ENCODE peak calls at places on chromosomes 3 and 15, in ten cellular contexts. Z is psoas muscle; C is stomach; Y is heart left ventricle; E is cardiac muscle cell; Q is Peyer's patch; I is left lung; U is tibial nerve; O is CD8-positive, alpha-beta T cell; G is neural progenitor cell. A is an unnamed sample.
A peak's percentile ranks its signal among the peaks of the same experiment; 100 is the strongest.

GRCh38 chr15:25416693-25417092 is 22.1 kb downstream of the UBE3A start:
- DNase-seq in Z (no peak), C (no peak), Y (no peak), E (no peak), Q (no peak), I (no peak), U (no peak), O (no peak), G (peak; percentile 34), A (no peak)

GRCh38 chr3:54951405-54951804 is 23.5 kb upstream of the LRTM1 start:
- DNase-seq in Z (peak; percentile 92), C (peak; percentile 37), Y (peak; percentile 87), E (peak; percentile 92), Q (peak; percentile 59), I (peak; percentile 79), U (peak; percentile 50), O (no peak), G (peak; percentile 74), A (no peak)

GRCh38 chr15:48674876-48675275 is 29.4 kb upstream of the FBN1 start:
- DNase-seq in Z (no peak), C (no peak), Y (no peak), E (peak; percentile 64), Q (no peak), I (no peak), U (no peak), O (no peak), G (no peak), A (no peak)

GRCh38 chr3:23402728-23403505 is 199.8 kb downstream of the UBE2E2 start:
- DNase-seq in Z (no peak), C (no peak), Y (no peak), E (no peak), Q (no peak), I (no peak), U (no peak), O (no peak), G (no peak), A (no peak)

GRCh38 chr3:98986073-98986472 is 84.6 kb upstream of the DCBLD2 start:
- DNase-seq in Z (no peak), C (no peak), Y (no peak), E (peak; percentile 72), Q (no peak), I (no peak), U (no peak), O (no peak), G (peak; percentile 79), A (no peak)

GRCh38 chr15:38707802-38708671 is 143.4 kb upstream of the RASGRP1 start:
- DNase-seq in Z (no peak), C (peak; percentile 31), Y (no peak), E (peak; percentile 76), Q (peak; percentile 70), I (no peak), U (peak; percentile 56), O (no peak), G (peak; percentile 71), A (no peak)

GRCh38 chr3:141413387-141414140 is 45.3 kb downstream of the ZBTB38 start:
- DNase-seq in Z (no peak), C (no peak), Y (no peak), E (no peak), Q (no peak), I (no peak), U (no peak), O (peak; percentile 47), G (no peak), A (no peak)

GRCh38 chr3:126194713-126195305 is 14.4 kb upstream of the ALDH1L1 start:
- DNase-seq in Z (no peak), C (no peak), Y (no peak), E (no peak), Q (no peak), I (no peak), U (no peak), O (no peak), G (peak; percentile 68), A (no peak)

GRCh38 chr15:41933771-41934170 is 38.6 kb downstream of the EHD4 start:
- DNase-seq in Z (no peak), C (peak; percentile 61), Y (no peak), E (no peak), Q (peak; percentile 70), I (no peak), U (no peak), O (no peak), G (no peak), A (peak; percentile 82)

GRCh38 chr3:31035681-31036080 is 141.2 kb upstream of the GADL1 start:
- DNase-seq in Z (no peak), C (no peak), Y (no peak), E (no peak), Q (no peak), I (no peak), U (no peak), O (no peak), G (no peak), A (no peak)

GRCh38 chr15:55532944-55533343 is 24.9 kb upstream of the DNAAF4 start:
- DNase-seq in Z (no peak), C (no peak), Y (no peak), E (no peak), Q (no peak), I (no peak), U (no peak), O (no peak), G (no peak), A (no peak)

GRCh38 chr15:55535436-55535835 is 27.4 kb upstream of the DNAAF4 start:
- DNase-seq in Z (no peak), C (no peak), Y (no peak), E (no peak), Q (no peak), I (no peak), U (no peak), O (no peak), G (no peak), A (no peak)

GRCh38 chr15:55526559-55527036 is 18.6 kb upstream of the DNAAF4 start:
- DNase-seq in Z (no peak), C (no peak), Y (no peak), E (peak; percentile 84), Q (no peak), I (no peak), U (no peak), O (no peak), G (peak; percentile 63), A (no peak)

GRCh38 chr15:55527150-55527549 is 19.1 kb upstream of the DNAAF4 start:
- DNase-seq in Z (no peak), C (no peak), Y (no peak), E (no peak), Q (no peak), I (no peak), U (no peak), O (no peak), G (peak; percentile 21), A (no peak)

DNA sequence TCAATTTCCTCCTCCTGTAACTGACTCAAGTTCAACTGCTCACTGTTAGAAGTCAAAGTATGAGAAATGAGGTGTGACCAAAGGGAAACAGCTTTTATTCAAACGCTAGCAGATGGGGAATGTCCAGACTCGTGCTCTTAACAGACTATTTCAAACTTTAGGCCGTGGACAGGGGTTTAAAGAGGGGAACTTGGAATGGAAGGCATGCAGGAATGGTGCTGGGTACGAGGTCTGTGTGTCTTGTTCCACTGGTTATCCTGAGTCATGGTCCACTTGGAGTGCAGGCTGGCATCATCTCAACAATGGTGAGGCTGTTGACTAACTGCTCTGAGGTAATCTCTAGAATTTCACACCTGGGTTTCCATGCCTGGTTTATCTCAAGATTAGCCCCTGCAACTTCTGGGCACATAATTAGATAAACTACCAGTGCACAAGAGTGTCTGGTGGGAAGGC is 22.9 kb upstream of the DNAAF4 start:
- DNase-seq in Z (no peak), C (no peak), Y (no peak), E (peak; percentile 37), Q (no peak), I (no peak), U (no peak), O (no peak), G (no peak), A (no peak)
- TF ChIP-seq CTCF in Z (no peak), C (no peak), Y (no peak), E (no peak), Q (no peak), I (no peak), U (no peak), O (no peak), G (no peak), A (no peak)

GRCh38 chr3:15623535-15624450 is 22.2 kb downstream of the BTD start:
- DNase-seq in Z (no peak), C (no peak), Y (no peak), E (peak; percentile 35), Q (no peak), I (no peak), U (no peak), O (no peak), G (no peak), A (no peak)
- H3K4me3 ChIP-seq in Z (no peak overlapping the region), C (no peak overlapping the region), Y (no peak overlapping the region), E (no peak overlapping the region), Q (no peak overlapping the region), I (no peak overlapping the region), U (no peak overlapping the region), O (no peak overlapping the region), G (no peak overlapping the region), A (no peak overlapping the region)

GRCh38 chr3:151305081-151305777 is 11.4 kb downstream of the GPR87 start:
- DNase-seq in Z (peak; percentile 51), C (peak; percentile 61), Y (no peak), E (peak; percentile 98), Q (no peak), I (no peak), U (peak; percentile 52), O (no peak), G (peak; percentile 50), A (peak; percentile 92)
- TF ChIP-seq CTCF in Z (no peak), C (no peak), Y (no peak), E (peak; percentile 32), Q (no peak), I (no peak), U (no peak), O (no peak), G (peak; percentile 4), A (peak; percentile 29)

GRCh38 chr3:149332227-149332765 is 1.1 kb downstream of the TM4SF18 start:
- DNase-seq in Z (no peak), C (no peak), Y (no peak), E (no peak), Q (no peak), I (no peak), U (no peak), O (no peak), G (no peak), A (no peak)

GRCh38 chr3:149330609-149331008 is 2.8 kb downstream of the TM4SF18 start:
- DNase-seq in Z (no peak), C (no peak), Y (no peak), E (no peak), Q (no peak), I (no peak), U (no peak), O (no peak), G (no peak), A (no peak)

GRCh38 chr3:149336925-149337324 is 3.5 kb upstream of the TM4SF18 start:
- DNase-seq in Z (no peak), C (no peak), Y (no peak), E (no peak), Q (no peak), I (no peak), U (no peak), O (no peak), G (no peak), A (no peak)

GRCh38 chr3:149332781-149333517 is 487 bp downstream of the TM4SF18 start:
- DNase-seq in Z (no peak), C (no peak), Y (no peak), E (no peak), Q (no peak), I (no peak), U (no peak), O (no peak), G (peak; percentile 9), A (no peak)

GRCh38 chr3:149333518-149333859 is at the start of gene TM4SF18:
- DNase-seq in Z (no peak), C (no peak), Y (no peak), E (no peak), Q (no peak), I (no peak), U (no peak), O (no peak), G (no peak), A (no peak)
- H3K4me3 ChIP-seq in Z (peak within 1 kb of the TSS; percentile 50), C (no peak within 1 kb of the TSS), Y (peak within 1 kb of the TSS; percentile 46), E (no peak within 1 kb of the TSS), Q (no peak within 1 kb of the TSS), I (no peak within 1 kb of the TSS), U (no peak within 1 kb of the TSS), O (no peak within 1 kb of the TSS), G (no peak within 1 kb of the TSS), A (no peak within 1 kb of the TSS)

A was measured in RWPE2.